ENCODE peak calls at places on chromosomes 1 and 21, in four cellular contexts. One of them, this sample, is unnamed.

GRCh38 chr1:12009318-12010001 is 9.8 kb upstream of the MIIP start:
- DNase-seq in K562: no peak
- DNase-seq in GM12878: no peak
- DNase-seq in HepG2: no peak
- DNase-seq in this sample: no peak

GRCh38 chr1:155272466-155273133 is 704 bp downstream of the CLK2 start:
- DNase-seq in K562: no peak
- DNase-seq in GM12878: no peak
- DNase-seq in HepG2: peak
- DNase-seq in this sample: no peak

GRCh38 chr21:40269239-40269638 is 402.0 kb downstream of the PCP4 start:
- DNase-seq in K562: no peak
- DNase-seq in GM12878: no peak
- DNase-seq in HepG2: no peak
- DNase-seq in this sample: no peak

GRCh38 chr1:6092211-6092610 is 46.5 kb downstream of the KCNAB2 start:
- DNase-seq in K562: no peak
- DNase-seq in GM12878: no peak
- DNase-seq in HepG2: no peak
- DNase-seq in this sample: no peak

GRCh38 chr1:62070384-62071011 is 124.2 kb upstream of the L1TD1 start:
- DNase-seq in K562: peak
- DNase-seq in GM12878: no peak
- DNase-seq in HepG2: no peak
- DNase-seq in this sample: no peak

GRCh38 chr1:43266881-43267280 is 2.9 kb upstream of the TMEM125 start:
- DNase-seq in K562: no peak
- DNase-seq in GM12878: no peak
- DNase-seq in HepG2: no peak
- DNase-seq in this sample: no peak

GRCh38 chr1:212981025-212981495 is 30.7 kb downstream of the VASH2 start:
- DNase-seq in K562: no peak
- DNase-seq in GM12878: no peak
- DNase-seq in HepG2: no peak
- DNase-seq in this sample: no peak

GRCh38 chr1:203858055-203858454 is 3.3 kb upstream of the SNRPE start:
- DNase-seq in K562: no peak
- DNase-seq in GM12878: no peak
- DNase-seq in HepG2: no peak
- DNase-seq in this sample: no peak

GRCh38 chr1:202697038-202697437 is 13.2 kb downstream of the SYT2 start:
- DNase-seq in K562: peak
- DNase-seq in GM12878: no peak
- DNase-seq in HepG2: peak
- DNase-seq in this sample: no peak

GRCh38 chr1:108561731-108562326 is 1.9 kb downstream of the EEIG2 start:
- DNase-seq in K562: peak
- DNase-seq in GM12878: no peak
- DNase-seq in HepG2: peak
- DNase-seq in this sample: peak

GRCh38 chr1:18900303-18900841 is 2.0 kb downstream of the ALDH4A1 start:
- DNase-seq in K562: no peak
- DNase-seq in GM12878: no peak
- DNase-seq in HepG2: peak
- DNase-seq in this sample: no peak

GRCh38 chr1:78102082-78102481 is 56.3 kb downstream of the GIPC2 start:
- DNase-seq in K562: no peak
- DNase-seq in GM12878: no peak
- DNase-seq in HepG2: no peak
- DNase-seq in this sample: no peak

GRCh38 chr1:59072017-59072947 is 224.6 kb upstream of the FGGY start:
- DNase-seq in K562: peak
- DNase-seq in GM12878: no peak
- DNase-seq in HepG2: no peak
- DNase-seq in this sample: no peak

GRCh38 chr1:149977345-149977744 is 33.2 kb downstream of the OTUD7B start:
- DNase-seq in K562: no peak
- DNase-seq in GM12878: no peak
- DNase-seq in HepG2: no peak
- DNase-seq in this sample: no peak

GRCh38 chr1:226078336-226078735 is 15.8 kb downstream of the H3-3A start:
- DNase-seq in K562: no peak
- DNase-seq in GM12878: no peak
- DNase-seq in HepG2: no peak
- DNase-seq in this sample: no peak

DNA sequence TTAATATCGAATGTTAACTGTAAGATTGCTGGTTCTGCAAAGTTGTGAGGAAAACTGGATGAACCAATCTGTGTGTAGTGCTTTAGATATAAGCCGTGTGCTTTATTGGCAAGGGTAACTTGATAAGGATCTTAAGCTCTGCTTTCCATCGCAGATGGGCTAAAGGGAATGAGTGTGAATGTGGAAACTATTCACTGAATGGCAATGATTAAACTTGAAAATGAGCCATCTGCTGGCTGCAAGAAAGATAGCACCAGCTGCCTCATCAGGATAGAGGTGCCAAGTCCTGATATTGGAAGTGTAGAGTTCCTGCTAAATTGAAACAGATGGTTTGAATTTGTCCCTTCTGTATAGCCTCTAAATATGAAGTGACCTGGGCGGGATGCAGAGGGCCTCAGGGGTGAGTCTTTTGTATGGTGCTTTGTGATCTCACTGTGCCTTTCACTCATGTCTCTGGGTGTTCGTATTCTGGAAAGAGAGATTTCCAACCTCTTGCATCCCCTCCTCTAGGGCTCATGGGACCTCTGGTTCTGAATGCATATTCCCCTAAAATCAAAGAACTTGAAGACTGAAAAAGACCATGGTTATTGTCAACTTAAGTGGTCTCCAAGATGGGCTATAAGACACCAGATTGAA is 9.2 kb downstream of the FCRL3 start:
- DNase-seq in K562: peak
- DNase-seq in GM12878: no peak
- DNase-seq in HepG2: peak
- DNase-seq in this sample: no peak
- TF ChIP-seq BRCA1 in K562: no peak
- TF ChIP-seq BRCA1 in GM12878: no peak
- TF ChIP-seq BRCA1 in HepG2: no peak
- TF ChIP-seq BRCA1 in this sample: no peak

GRCh38 chr1:1332774-1333480 is 1.8 kb downstream of the TAS1R3 start:
- DNase-seq in K562: no peak
- DNase-seq in GM12878: no peak
- DNase-seq in HepG2: no peak
- DNase-seq in this sample: no peak
- TF ChIP-seq BRCA1 in K562: no peak
- TF ChIP-seq BRCA1 in GM12878: no peak
- TF ChIP-seq BRCA1 in HepG2: no peak
- TF ChIP-seq BRCA1 in this sample: no peak

DNA sequence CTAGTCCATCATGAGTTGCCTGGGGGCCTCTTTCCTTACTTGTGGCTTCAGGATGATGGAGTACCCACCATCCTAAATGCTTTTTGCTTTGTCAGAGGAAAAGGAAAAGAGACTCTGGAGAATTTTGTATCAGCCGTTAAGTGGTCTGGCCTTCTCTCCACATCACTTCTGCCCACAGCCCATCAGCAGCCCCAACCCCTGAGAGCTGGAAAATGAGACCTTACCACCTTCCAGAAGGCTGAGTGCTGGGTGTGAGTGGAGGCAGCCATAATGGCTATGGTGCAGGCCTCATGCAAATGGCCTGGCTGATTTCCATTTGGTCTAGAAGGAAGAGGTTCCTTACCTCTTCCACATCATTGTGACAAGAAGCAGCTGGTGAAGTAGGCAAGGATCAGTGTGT is 111.2 kb downstream of the CNIH3 start:
- DNase-seq in K562: no peak
- DNase-seq in GM12878: no peak
- DNase-seq in HepG2: no peak
- DNase-seq in this sample: no peak
- TF ChIP-seq BRCA1 in K562: no peak
- TF ChIP-seq BRCA1 in GM12878: no peak
- TF ChIP-seq BRCA1 in HepG2: no peak
- TF ChIP-seq BRCA1 in this sample: no peak

GRCh38 chr1:15704526-15705183 is 20.5 kb downstream of the PLEKHM2 start:
- DNase-seq in K562: no peak
- DNase-seq in GM12878: no peak
- DNase-seq in HepG2: no peak
- DNase-seq in this sample: no peak

GRCh38 chr1:15705184-15705566 is 21.1 kb downstream of the PLEKHM2 start:
- DNase-seq in K562: no peak
- DNase-seq in GM12878: no peak
- DNase-seq in HepG2: no peak
- DNase-seq in this sample: no peak

GRCh38 chr1:15703562-15703961 is 19.4 kb downstream of the PLEKHM2 start:
- DNase-seq in K562: no peak
- DNase-seq in GM12878: no peak
- DNase-seq in HepG2: no peak
- DNase-seq in this sample: no peak

GRCh38 chr1:15701784-15702183 is 17.7 kb downstream of the PLEKHM2 start:
- DNase-seq in K562: no peak
- DNase-seq in GM12878: no peak
- DNase-seq in HepG2: no peak
- DNase-seq in this sample: no peak

DNA sequence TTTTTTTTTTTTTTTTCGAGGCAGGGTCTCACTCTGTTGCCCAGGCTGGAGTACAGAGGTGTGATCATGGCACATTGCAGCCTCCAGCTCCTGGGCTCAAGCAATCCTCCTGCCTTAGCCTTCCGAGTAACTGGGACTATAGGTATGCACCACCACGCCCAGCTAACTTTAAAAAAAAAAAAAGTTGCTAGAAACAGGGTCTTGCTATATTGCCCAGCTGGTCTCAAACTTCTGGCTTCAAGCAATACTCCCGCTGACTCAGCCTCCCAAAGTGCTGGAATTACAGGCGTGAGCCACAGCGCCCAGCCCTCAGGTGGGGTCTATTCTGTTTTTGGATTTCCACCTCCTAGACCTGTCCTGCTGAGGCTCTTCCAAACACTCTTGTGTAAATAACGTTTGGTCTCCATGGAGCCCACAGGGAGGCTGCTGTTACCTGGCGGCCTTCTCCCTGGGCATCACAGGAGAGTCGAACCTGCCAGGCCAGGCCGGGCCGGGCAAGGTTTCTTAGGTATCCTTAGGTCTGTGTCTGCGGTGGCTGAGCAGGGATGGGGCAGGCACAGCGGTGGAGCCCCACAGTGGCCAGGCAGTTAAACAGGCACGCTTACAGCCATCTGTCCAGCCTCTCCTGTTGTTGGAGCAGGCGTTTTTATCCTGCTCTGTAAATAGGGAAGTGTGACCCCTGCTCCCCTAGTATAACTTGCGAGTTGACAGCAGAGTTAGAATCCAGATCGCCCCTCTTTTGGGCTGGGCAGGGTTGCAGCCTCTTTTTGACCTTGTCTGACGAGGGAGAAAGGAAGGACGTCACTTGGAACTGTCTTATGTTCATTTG is 18.8 kb downstream of the PLEKHM2 start:
- DNase-seq in K562: peak
- DNase-seq in GM12878: no peak
- DNase-seq in HepG2: no peak
- DNase-seq in this sample: no peak
- TF ChIP-seq BRCA1 in K562: no peak
- TF ChIP-seq BRCA1 in GM12878: no peak
- TF ChIP-seq BRCA1 in HepG2: no peak
- TF ChIP-seq BRCA1 in this sample: no peak

DNA sequence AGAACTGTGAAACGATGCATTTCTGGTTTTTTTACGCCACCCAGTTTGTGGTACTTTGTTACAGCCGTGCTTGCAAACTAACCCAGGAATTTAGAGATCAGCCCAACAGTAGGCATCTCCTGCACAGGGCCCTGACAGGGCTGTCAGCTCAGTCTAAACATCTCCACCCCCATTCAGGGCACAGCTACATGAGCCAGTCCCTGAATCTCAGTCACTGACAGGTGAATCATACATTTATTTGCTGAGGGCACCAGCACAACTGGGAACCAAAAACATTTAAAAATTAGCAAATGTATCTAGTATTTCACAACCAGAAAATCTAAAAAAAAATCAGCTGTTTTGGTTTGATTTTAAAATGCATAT is 30.7 kb downstream of the PRDX6 start:
- DNase-seq in K562: no peak
- DNase-seq in GM12878: no peak
- DNase-seq in HepG2: no peak
- DNase-seq in this sample: no peak
- TF ChIP-seq BRCA1 in K562: no peak
- TF ChIP-seq BRCA1 in GM12878: no peak
- TF ChIP-seq BRCA1 in HepG2: no peak
- TF ChIP-seq BRCA1 in this sample: no peak

DNA sequence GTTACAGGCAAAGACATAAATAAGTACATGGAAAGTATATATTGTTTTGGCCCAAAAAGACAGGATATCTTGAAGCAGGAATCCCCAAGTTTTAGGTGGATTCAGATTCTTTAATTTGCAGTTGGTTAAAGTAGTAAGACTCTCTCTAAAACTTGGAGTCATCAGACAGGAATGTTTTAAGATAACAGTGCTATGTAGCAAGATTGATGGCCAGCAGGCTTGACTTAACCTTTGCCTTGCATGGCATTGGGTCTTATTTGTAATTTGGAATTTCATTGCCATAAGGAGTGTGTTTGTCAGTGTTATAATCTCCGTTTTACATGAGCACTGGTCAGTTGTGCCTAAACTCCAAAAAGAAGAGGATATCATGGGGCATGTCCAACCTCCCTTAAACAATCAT is 727.6 kb upstream of the CHRM3 start:
- DNase-seq in K562: no peak
- DNase-seq in GM12878: no peak
- DNase-seq in HepG2: no peak
- DNase-seq in this sample: no peak
- TF ChIP-seq BRCA1 in K562: no peak
- TF ChIP-seq BRCA1 in GM12878: no peak
- TF ChIP-seq BRCA1 in HepG2: no peak
- TF ChIP-seq BRCA1 in this sample: no peak

GRCh38 chr1:9477535-9477934 is 61.7 kb upstream of the SLC25A33 start:
- DNase-seq in K562: no peak
- DNase-seq in GM12878: no peak
- DNase-seq in HepG2: no peak
- DNase-seq in this sample: no peak

GRCh38 chr1:9475061-9475627 is 64.1 kb upstream of the SLC25A33 start:
- DNase-seq in K562: no peak
- DNase-seq in GM12878: no peak
- DNase-seq in HepG2: no peak
- DNase-seq in this sample: no peak

GRCh38 chr1:9476790-9477463 is 62.3 kb upstream of the SLC25A33 start:
- DNase-seq in K562: no peak
- DNase-seq in GM12878: no peak
- DNase-seq in HepG2: no peak
- DNase-seq in this sample: no peak

GRCh38 chr1:9472386-9473031 is 66.8 kb upstream of the SLC25A33 start:
- DNase-seq in K562: no peak
- DNase-seq in GM12878: no peak
- DNase-seq in HepG2: no peak
- DNase-seq in this sample: no peak

GRCh38 chr1:9473032-9473792 is 66.1 kb upstream of the SLC25A33 start:
- DNase-seq in K562: peak
- DNase-seq in GM12878: no peak
- DNase-seq in HepG2: no peak
- DNase-seq in this sample: no peak
- TF ChIP-seq BRCA1 in K562: no peak
- TF ChIP-seq BRCA1 in GM12878: no peak
- TF ChIP-seq BRCA1 in HepG2: no peak
- TF ChIP-seq BRCA1 in this sample: no peak